ENCODE peak calls at places on chromosome 22, in four cellular contexts. One of them, this sample, is unnamed. For H3K9me1, the result is how much of the 10 kb centered on the place peaks cover.

GRCh38 chr22:33386270-33386669 is 328.1 kb upstream of the SYN3 start:
- DNase-seq in IMR-90: no peak
- DNase-seq in K562: no peak
- DNase-seq in keratinocyte: no peak
- DNase-seq in this sample: no peak

GRCh38 chr22:20728523-20729190 is 45.3 kb upstream of the SERPIND1 start:
- DNase-seq in keratinocyte: no peak
- DNase-seq in K562: no peak
- DNase-seq in IMR-90: no peak
- DNase-seq in this sample: no peak

GRCh38 chr22:50184004-50184461 is 1.7 kb upstream of the TRABD start:
- DNase-seq in keratinocyte: no peak
- DNase-seq in K562: no peak
- DNase-seq in IMR-90: peak
- DNase-seq in this sample: no peak

GRCh38 chr22:20751185-20751851 is 22.6 kb upstream of the SERPIND1 start:
- DNase-seq in K562: no peak
- DNase-seq in IMR-90: no peak
- DNase-seq in keratinocyte: no peak
- DNase-seq in this sample: peak

GRCh38 chr22:50276143-50276542 is 6.0 kb upstream of the MAPK11 start:
- DNase-seq in K562: no peak
- DNase-seq in keratinocyte: no peak
- DNase-seq in IMR-90: peak
- DNase-seq in this sample: peak

GRCh38 chr22:41820447-41820846 is 12.5 kb upstream of the SREBF2 start:
- DNase-seq in K562: no peak
- DNase-seq in keratinocyte: no peak
- DNase-seq in IMR-90: no peak
- DNase-seq in this sample: no peak

GRCh38 chr22:17786435-17787158 is 12.3 kb upstream of the BID start:
- DNase-seq in keratinocyte: no peak
- DNase-seq in IMR-90: no peak
- DNase-seq in K562: peak
- DNase-seq in this sample: peak

GRCh38 chr22:32083000-32083399 is 39.9 kb downstream of the SLC5A1 start:
- DNase-seq in IMR-90: no peak
- DNase-seq in keratinocyte: no peak
- DNase-seq in K562: no peak
- DNase-seq in this sample: no peak

GRCh38 chr22:17260950-17261349 is 41.7 kb upstream of the ADA2 start:
- DNase-seq in keratinocyte: no peak
- DNase-seq in IMR-90: no peak
- DNase-seq in K562: no peak
- DNase-seq in this sample: no peak

GRCh38 chr22:30371321-30371720 is 14.5 kb downstream of the CCDC157 start:
- DNase-seq in keratinocyte: no peak
- DNase-seq in IMR-90: no peak
- DNase-seq in K562: no peak
- DNase-seq in this sample: no peak

GRCh38 chr22:33076368-33076767 is 18.2 kb upstream of the SYN3 start:
- DNase-seq in IMR-90: peak
- DNase-seq in keratinocyte: no peak
- DNase-seq in K562: no peak
- DNase-seq in this sample: no peak

GRCh38 chr22:37237371-37238268 is 6.4 kb downstream of the RAC2 start:
- DNase-seq in IMR-90: peak
- DNase-seq in K562: no peak
- DNase-seq in keratinocyte: no peak
- DNase-seq in this sample: no peak

GRCh38 chr22:28600546-28601143 is 79.0 kb downstream of the TTC28 start:
- DNase-seq in K562: peak
- DNase-seq in IMR-90: peak
- DNase-seq in keratinocyte: peak
- DNase-seq in this sample: peak

GRCh38 chr22:49929553-49929979 is 11.1 kb downstream of the CRELD2 start:
- DNase-seq in keratinocyte: no peak
- DNase-seq in IMR-90: no peak
- DNase-seq in K562: peak
- DNase-seq in this sample: no peak

GRCh38 chr22:23058063-23058462 is 12.3 kb upstream of the GNAZ start:
- DNase-seq in keratinocyte: no peak
- DNase-seq in IMR-90: no peak
- DNase-seq in K562: no peak
- DNase-seq in this sample: no peak

GRCh38 chr22:17815703-17816254 is 41.5 kb upstream of the BID start:
- DNase-seq in keratinocyte: no peak
- DNase-seq in IMR-90: no peak
- DNase-seq in K562: no peak
- DNase-seq in this sample: no peak

GRCh38 chr22:30830907-30831306 is 136.2 kb downstream of the OSBP2 start:
- DNase-seq in IMR-90: peak
- DNase-seq in keratinocyte: peak
- DNase-seq in K562: no peak
- DNase-seq in this sample: peak

GRCh38 chr22:28381427-28382167 is 298.0 kb downstream of the TTC28 start:
- DNase-seq in K562: no peak
- DNase-seq in keratinocyte: no peak
- DNase-seq in IMR-90: peak
- DNase-seq in this sample: no peak

GRCh38 chr22:30290679-30291333 is 1.5 kb upstream of the CASTOR1 start:
- DNase-seq in IMR-90: peak
- DNase-seq in K562: no peak
- DNase-seq in keratinocyte: peak
- DNase-seq in this sample: peak

GRCh38 chr22:17638182-17638431 is 450 bp upstream of the BCL2L13 start:
- DNase-seq in K562: no peak
- DNase-seq in keratinocyte: no peak
- DNase-seq in IMR-90: no peak
- DNase-seq in this sample: no peak

GRCh38 chr22:29308791-29309262 is 2.4 kb downstream of the GAS2L1 start:
- DNase-seq in keratinocyte: peak
- DNase-seq in K562: no peak
- DNase-seq in IMR-90: peak
- DNase-seq in this sample: peak

GRCh38 chr22:32665676-32666075 is 135.8 kb upstream of the TIMP3 start:
- DNase-seq in IMR-90: peak
- DNase-seq in K562: no peak
- DNase-seq in keratinocyte: no peak
- DNase-seq in this sample: no peak

GRCh38 chr22:33923660-33924246 is 3.5 kb upstream of the LARGE1 start:
- DNase-seq in K562: peak
- DNase-seq in keratinocyte: peak
- DNase-seq in IMR-90: peak
- DNase-seq in this sample: peak

GRCh38 chr22:28029201-28029948 is 110.3 kb upstream of the PITPNB start:
- DNase-seq in K562: no peak
- DNase-seq in IMR-90: peak
- DNase-seq in keratinocyte: no peak
- DNase-seq in this sample: peak

GRCh38 chr22:48588151-48588880 is 1239.4 kb downstream of the BRD1 start:
- DNase-seq in K562: no peak
- DNase-seq in IMR-90: no peak
- DNase-seq in keratinocyte: no peak
- DNase-seq in this sample: no peak

GRCh38 chr22:21690401-21690801 is 24.6 kb downstream of the PPIL2 start:
- DNase-seq in K562: no peak
- DNase-seq in keratinocyte: no peak
- DNase-seq in IMR-90: no peak
- DNase-seq in this sample: no peak

GRCh38 chr22:31230871-31231621 is 18.9 kb downstream of the LIMK2 start:
- DNase-seq in IMR-90: peak
- DNase-seq in K562: peak
- DNase-seq in keratinocyte: no peak
- DNase-seq in this sample: peak

GRCh38 chr22:37394341-37394740 is 32.9 kb downstream of the ELFN2 start:
- DNase-seq in IMR-90: no peak
- DNase-seq in keratinocyte: no peak
- DNase-seq in K562: no peak
- DNase-seq in this sample: no peak

GRCh38 chr22:27800250-27801131 is 1.1 kb downstream of the MN1 start:
- DNase-seq in keratinocyte: no peak
- DNase-seq in K562: no peak
- DNase-seq in IMR-90: no peak
- DNase-seq in this sample: no peak

GRCh38 chr22:40326905-40327735 is 19.2 kb upstream of the ADSL start:
- DNase-seq in K562: no peak
- DNase-seq in IMR-90: peak
- DNase-seq in keratinocyte: no peak
- DNase-seq in this sample: peak

GRCh38 chr22:19325296-19325950 is 33.9 kb upstream of the CLTCL1 start:
- DNase-seq in K562: no peak
- DNase-seq in keratinocyte: no peak
- DNase-seq in IMR-90: peak
- DNase-seq in this sample: no peak

GRCh38 chr22:32764330-32765116 is 37.0 kb upstream of the TIMP3 start:
- DNase-seq in keratinocyte: no peak
- DNase-seq in IMR-90: peak
- DNase-seq in K562: no peak
- DNase-seq in this sample: no peak

GRCh38 chr22:47918936-47919505 is 1156.6 kb downstream of the TBC1D22A start:
- DNase-seq in keratinocyte: no peak
- DNase-seq in K562: no peak
- DNase-seq in IMR-90: no peak
- DNase-seq in this sample: no peak

GRCh38 chr22:26549902-26550497 is 37.7 kb upstream of the TFIP11 start:
- DNase-seq in keratinocyte: no peak
- DNase-seq in K562: no peak
- DNase-seq in IMR-90: no peak
- DNase-seq in this sample: no peak
- H3K4me2 ChIP-seq in keratinocyte: no peak
- H3K4me2 ChIP-seq in K562: no peak
- H3K4me2 ChIP-seq in IMR-90: no peak
- H3K4me2 ChIP-seq in this sample: no peak

GRCh38 chr22:38713921-38714320 is 8.2 kb downstream of the GTPBP1 start:
- DNase-seq in keratinocyte: no peak
- DNase-seq in IMR-90: no peak
- DNase-seq in K562: peak
- DNase-seq in this sample: no peak

GRCh38 chr22:38715852-38716251 is 10.1 kb downstream of the GTPBP1 start:
- DNase-seq in keratinocyte: no peak
- DNase-seq in K562: no peak
- DNase-seq in IMR-90: no peak
- DNase-seq in this sample: no peak

GRCh38 chr22:38716827-38717226 is 11.1 kb downstream of the GTPBP1 start:
- DNase-seq in K562: no peak
- DNase-seq in keratinocyte: no peak
- DNase-seq in IMR-90: no peak
- DNase-seq in this sample: no peak

GRCh38 chr22:38716271-38716670 is 10.5 kb downstream of the GTPBP1 start:
- DNase-seq in IMR-90: no peak
- DNase-seq in K562: no peak
- DNase-seq in keratinocyte: no peak
- DNase-seq in this sample: no peak

DNA sequence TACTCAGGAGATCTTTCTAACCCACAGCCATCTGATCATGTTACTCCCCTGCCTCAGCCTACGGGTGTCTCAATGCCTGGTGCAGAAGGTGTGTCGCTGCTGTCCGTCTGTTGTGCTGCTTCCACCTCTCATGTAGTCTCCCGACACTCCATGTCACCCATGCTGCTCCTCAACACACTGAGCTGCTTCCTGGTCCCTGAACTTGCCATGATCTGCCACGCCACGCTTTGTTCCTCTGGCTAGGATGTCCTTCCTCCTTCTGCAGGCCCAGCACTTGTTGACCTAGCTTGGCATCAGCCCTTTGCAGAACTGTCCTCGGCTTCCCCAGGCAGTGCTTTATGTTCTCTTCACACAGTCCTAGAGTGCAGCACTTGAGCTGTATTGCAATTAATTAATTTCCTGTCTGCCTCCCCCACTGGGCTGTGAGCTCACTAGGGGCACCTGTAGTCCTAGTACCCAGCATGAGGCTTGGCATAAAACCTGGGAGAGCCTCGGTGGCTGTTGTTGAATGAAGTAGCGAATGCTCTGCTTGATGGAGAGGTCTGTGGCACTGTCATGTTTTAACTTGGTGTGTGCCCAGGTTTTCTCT is 9.5 kb downstream of the GTPBP1 start:
- DNase-seq in IMR-90: no peak
- DNase-seq in K562: no peak
- DNase-seq in keratinocyte: no peak
- DNase-seq in this sample: no peak
- H3K9me1 ChIP-seq in IMR-90: under half
- H3K9me1 ChIP-seq in K562: under half
- H3K9me1 ChIP-seq in keratinocyte: under half
- H3K9me1 ChIP-seq in this sample: under half

DNA sequence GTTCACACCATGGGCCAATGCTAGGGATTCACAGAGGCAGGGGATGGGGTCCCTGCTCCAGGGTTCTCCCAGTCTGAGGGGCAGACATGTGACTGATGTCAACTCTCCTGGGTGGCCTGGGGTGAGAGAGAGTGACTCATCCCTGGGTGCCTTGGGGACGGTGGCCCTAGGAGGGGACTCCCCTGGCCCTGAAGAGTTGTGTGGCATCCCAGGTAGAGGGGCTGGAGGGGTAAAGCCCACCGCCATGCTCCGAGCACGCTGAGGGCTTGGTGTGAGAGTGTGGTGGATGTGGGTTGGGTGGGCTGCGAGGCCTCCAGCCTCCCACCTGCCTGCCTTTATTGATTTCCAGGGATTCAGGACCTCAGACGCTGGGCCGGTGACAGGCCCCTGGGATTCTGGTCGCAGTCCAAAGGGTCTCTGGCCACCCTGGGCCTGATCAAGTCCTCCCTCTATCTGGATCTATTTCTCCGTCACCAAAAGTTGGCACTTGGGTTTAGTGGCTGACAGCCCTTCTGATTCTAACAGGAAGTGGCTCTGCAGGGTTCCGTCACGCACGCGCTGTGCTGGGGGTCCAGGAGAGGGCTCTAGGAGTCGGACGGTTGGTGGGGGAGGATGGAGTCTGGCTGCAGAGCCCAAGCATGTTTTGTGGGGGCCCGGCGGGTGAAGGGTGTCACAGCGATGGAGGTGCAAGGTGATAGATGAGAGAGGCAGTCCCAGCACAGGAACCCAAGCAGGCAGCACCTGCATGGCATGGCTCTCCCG is 27.3 kb upstream of the WNT7B start:
- DNase-seq in keratinocyte: no peak
- DNase-seq in IMR-90: no peak
- DNase-seq in K562: no peak
- DNase-seq in this sample: no peak
- H3K4me2 ChIP-seq in keratinocyte: no peak
- H3K4me2 ChIP-seq in IMR-90: no peak
- H3K4me2 ChIP-seq in K562: no peak
- H3K4me2 ChIP-seq in this sample: no peak

DNA sequence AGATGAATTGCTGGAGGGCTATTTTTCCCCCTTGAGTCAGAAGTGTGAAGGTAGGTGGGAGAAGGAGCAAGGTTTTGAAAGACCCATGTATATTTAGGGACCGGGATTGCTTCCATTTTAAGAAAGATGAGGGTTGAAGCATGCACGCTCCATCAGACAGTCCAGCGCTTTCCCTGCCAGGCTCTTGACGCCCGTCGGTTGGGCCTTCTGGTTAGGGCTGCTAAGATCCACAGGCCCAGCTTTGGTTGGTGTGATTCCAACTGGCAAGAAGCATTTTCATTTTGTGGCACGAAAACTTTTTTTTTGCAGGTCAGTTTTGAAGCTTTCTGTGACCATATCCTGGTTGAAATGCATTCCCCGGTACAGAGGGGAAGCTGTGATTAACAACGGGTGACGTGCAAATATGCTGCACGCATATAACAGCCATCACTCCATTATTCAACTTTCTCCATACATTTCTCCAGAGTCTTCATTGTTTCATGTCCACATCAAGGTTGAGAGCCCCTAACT is 34.3 kb upstream of the MPPED1 start:
- DNase-seq in K562: no peak
- DNase-seq in keratinocyte: no peak
- DNase-seq in IMR-90: peak
- DNase-seq in this sample: peak
- H3K9me1 ChIP-seq in K562: under half
- H3K9me1 ChIP-seq in keratinocyte: under half
- H3K9me1 ChIP-seq in IMR-90: under half
- H3K9me1 ChIP-seq in this sample: under half